ENCODE peak calls at places on chromosomes 13 and 19, in seven cellular contexts. B is mesendoderm, M is mesenchymal stem cell, K is H1, I is IMR-90, N is neuronal stem cell, R is H9. T is an unnamed sample.

GRCh38 chr19:29660835-29661234 is 4.4 kb upstream of the PLEKHF1 start:
- DNase-seq in B (no peak), M (peak; percentile 9), K (no peak), I (no peak), N (no peak), R (no peak), T (no peak)

GRCh38 chr19:10404888-10405808 is 1.8 kb upstream of the CDC37 start:
- DNase-seq in B (no peak), M (no peak), K (no peak), I (no peak), N (no peak), R (no peak), T (no peak)

GRCh38 chr19:38264486-38265212 is at the start of gene SPINT2:
- DNase-seq in B (peak; percentile 91), M (no peak), K (peak; percentile 98), I (no peak), N (peak; percentile 65), R (peak; percentile 93), T (peak; percentile 68)

GRCh38 chr13:113734099-113734825 is 24.8 kb upstream of the TMEM255B start:
- DNase-seq in B (no peak), M (no peak), K (no peak), I (no peak), N (no peak), R (no peak), T (no peak)

GRCh38 chr13:79468819-79469218 is 12.1 kb upstream of the NDFIP2 start:
- DNase-seq in B (no peak), M (no peak), K (no peak), I (no peak), N (no peak), R (no peak), T (no peak)

GRCh38 chr19:31023038-31023437 is 326.2 kb downstream of the TSHZ3 start:
- DNase-seq in B (peak; percentile 35), M (no peak), K (no peak), I (no peak), N (no peak), R (no peak), T (no peak)

GRCh38 chr13:110014719-110015118 is 228.3 kb upstream of the IRS2 start:
- DNase-seq in B (no peak), M (no peak), K (no peak), I (no peak), N (no peak), R (no peak), T (no peak)

GRCh38 chr13:107211073-107211472 is 643.1 kb upstream of the ARGLU1 start:
- DNase-seq in B (peak; percentile 77), M (peak; percentile 96), K (peak; percentile 84), I (peak; percentile 97), N (peak; percentile 70), R (peak; percentile 64), T (peak; percentile 53)

GRCh38 chr13:68872338-68872737 is 1235.3 kb upstream of the ATXN8OS start:
- DNase-seq in B (no peak), M (no peak), K (no peak), I (no peak), N (no peak), R (no peak), T (no peak)

GRCh38 chr19:33547676-33548075 is 26.1 kb upstream of the PEPD start:
- DNase-seq in B (no peak), M (no peak), K (no peak), I (no peak), N (no peak), R (no peak), T (no peak)

GRCh38 chr19:48565090-48565489 is 13.1 kb downstream of the SULT2B1 start:
- DNase-seq in B (no peak), M (peak; percentile 87), K (no peak), I (peak; percentile 83), N (no peak), R (no peak), T (peak; percentile 85)

GRCh38 chr13:43865892-43866291 is 13.6 kb downstream of the CCDC122 start:
- DNase-seq in B (no peak), M (peak; percentile 40), K (no peak), I (peak; percentile 87), N (no peak), R (no peak), T (no peak)

GRCh38 chr19:10514211-10515145 is 2.8 kb downstream of the S1PR5 start:
- DNase-seq in B (no peak), M (no peak), K (peak; percentile 48), I (no peak), N (no peak), R (peak; percentile 78), T (peak; percentile 27)

GRCh38 chr19:14699641-14700040 is 9.8 kb downstream of the ZNF333 start:
- DNase-seq in B (no peak), M (no peak), K (no peak), I (no peak), N (no peak), R (no peak), T (no peak)

GRCh38 chr19:43576479-43576878 is 878 bp downstream of the PINLYP start:
- DNase-seq in B (no peak), M (no peak), K (no peak), I (no peak), N (no peak), R (no peak), T (no peak)

GRCh38 chr19:18098891-18099622 is 1.5 kb downstream of the MAST3 start:
- DNase-seq in B (peak; percentile 21), M (no peak), K (no peak), I (no peak), N (no peak), R (no peak), T (no peak)

GRCh38 chr19:16614941-16615340 is 13.1 kb downstream of the MED26 start:
- DNase-seq in B (peak; percentile 63), M (no peak), K (no peak), I (no peak), N (no peak), R (no peak), T (peak; percentile 88)

GRCh38 chr19:5032101-5032967 is 63.4 kb downstream of the KDM4B start:
- DNase-seq in B (no peak), M (peak; percentile 66), K (no peak), I (no peak), N (no peak), R (no peak), T (no peak)

GRCh38 chr13:101144808-101145419 is 271.4 kb downstream of the NALCN start:
- DNase-seq in B (peak; percentile 48), M (peak; percentile 57), K (no peak), I (peak; percentile 71), N (peak; percentile 50), R (no peak), T (peak; percentile 6)

GRCh38 chr13:98919566-98919965 is 58.3 kb downstream of the DOCK9 start:
- DNase-seq in B (peak; percentile 69), M (no peak), K (no peak), I (no peak), N (no peak), R (no peak), T (no peak)

GRCh38 chr19:47618771-47619170 is 9.8 kb downstream of the BICRA start:
- DNase-seq in B (no peak), M (no peak), K (no peak), I (peak; percentile 43), N (no peak), R (no peak), T (no peak)

GRCh38 chr19:53158119-53158656 is 665 bp downstream of the ZNF347 start:
- DNase-seq in B (peak; percentile 70), M (peak; percentile 49), K (peak; percentile 65), I (peak; percentile 15), N (peak; percentile 20), R (peak; percentile 39), T (peak; percentile 62)

GRCh38 chr13:102333320-102334181 is 68.3 kb downstream of the FGF14 start:
- DNase-seq in B (no peak), M (peak; percentile 18), K (no peak), I (no peak), N (no peak), R (no peak), T (no peak)

GRCh38 chr19:58361900-58362271 is 665 bp downstream of the ZNF497 start:
- DNase-seq in B (peak; percentile 80), M (no peak), K (no peak), I (peak; percentile 47), N (peak; percentile 61), R (no peak), T (no peak)

GRCh38 chr13:23069571-23069970 is 111.2 kb upstream of the SGCG start:
- DNase-seq in B (no peak), M (no peak), K (no peak), I (peak; percentile 87), N (no peak), R (no peak), T (peak; percentile 51)

GRCh38 chr13:23074054-23074805 is 106.5 kb upstream of the SGCG start:
- DNase-seq in B (no peak), M (no peak), K (no peak), I (peak; percentile 11), N (no peak), R (no peak), T (no peak)
- H3K23ac ChIP-seq in B (no peak overlapping the region), M (no peak overlapping the region), K (no peak overlapping the region), I (no peak overlapping the region), N (no peak overlapping the region), R (no peak overlapping the region), T (no peak overlapping the region)

GRCh38 chr19:21705393-21705792 is 62.0 kb downstream of the ZNF100 start:
- DNase-seq in B (peak; percentile 3), M (no peak), K (no peak), I (no peak), N (no peak), R (peak; percentile 47), T (no peak)
- H2AK5ac ChIP-seq in B (no peak overlapping the region), M (no peak overlapping the region), K (no peak overlapping the region), I (no peak overlapping the region), N (no peak overlapping the region), R (no peak overlapping the region), T (no peak overlapping the region)

GRCh38 chr13:88424463-88424862 is 753.3 kb downstream of the SLITRK5 start:
- DNase-seq in B (no peak), M (no peak), K (no peak), I (no peak), N (no peak), R (no peak), T (no peak)
- H3K23ac ChIP-seq in B (no peak overlapping the region), M (no peak overlapping the region), K (no peak overlapping the region), I (no peak overlapping the region), N (no peak overlapping the region), R (no peak overlapping the region), T (no peak overlapping the region)

DNA sequence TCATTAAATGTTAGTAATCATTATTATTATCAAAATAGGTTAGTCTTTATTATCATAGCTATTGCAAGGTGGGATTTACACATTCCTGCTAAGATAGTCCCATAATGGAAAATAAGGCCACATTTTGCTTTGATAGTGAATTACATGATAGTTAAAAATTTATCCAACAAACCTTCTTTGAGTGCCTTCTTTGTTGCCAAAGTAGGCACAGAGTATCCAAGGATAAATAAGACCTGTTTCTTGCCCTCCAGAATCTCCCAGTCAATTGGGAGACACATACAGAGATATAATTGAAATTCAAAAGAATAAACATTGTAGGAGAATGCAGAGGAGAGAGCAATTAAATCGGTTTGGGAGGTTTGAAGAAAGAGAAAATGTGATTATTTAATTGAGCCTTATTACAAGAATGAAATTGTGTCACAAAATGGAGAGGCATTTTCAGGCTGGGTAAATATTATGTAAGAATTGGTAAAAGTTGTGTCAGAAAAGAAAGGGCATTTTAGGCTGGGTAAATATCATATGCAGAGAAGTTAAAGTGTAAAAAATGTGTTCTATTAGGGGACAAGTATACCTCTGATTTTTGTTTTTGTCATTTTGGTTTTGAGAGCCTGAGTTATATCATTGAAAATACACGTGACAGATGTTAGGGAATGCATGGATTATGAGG is 189.3 kb downstream of the POU4F1 start:
- DNase-seq in B (no peak), M (no peak), K (no peak), I (no peak), N (no peak), R (no peak), T (no peak)
- H2AK5ac ChIP-seq in B (no peak overlapping the region), M (no peak overlapping the region), K (no peak overlapping the region), I (no peak overlapping the region), N (no peak overlapping the region), R (no peak overlapping the region), T (no peak overlapping the region)

T was measured in trophoblast cell.